ENCODE peak calls at places on chromosomes 6 and 20, in five cellular contexts. Y is pancreas, A is GM12865, L is kidney, X is sigmoid colon. G is an unnamed sample.

GRCh38 chr6:17998003-17998402 is 10.6 kb upstream of the KIF13A start:
- DNase-seq in X (no peak), A (no peak), Y (no peak), L (no peak), G (no peak)

GRCh38 chr20:34527016-34527415 is 10.8 kb downstream of the DYNLRB1 start:
- DNase-seq in Y (no peak), L (no peak), X (peak; percentile 21), A (no peak), G (no peak)

GRCh38 chr6:122712864-122713612 is 66.5 kb upstream of the FABP7 start:
- DNase-seq in A (no peak), X (no peak), Y (no peak), L (no peak), G (no peak)

GRCh38 chr6:32439708-32440214 is at the start of gene HLA-DRA:
- DNase-seq in X (no peak), L (no peak), Y (no peak), A (peak; percentile 94), G (peak; percentile 15)

GRCh38 chr6:5490495-5491069 is 229.3 kb downstream of the FARS2 start:
- DNase-seq in L (no peak), Y (no peak), A (no peak), X (no peak), G (no peak)

GRCh38 chr6:44104661-44105060 is 22.6 kb downstream of the MRPL14 start:
- DNase-seq in A (no peak), Y (no peak), X (no peak), L (no peak), G (no peak)

GRCh38 chr6:18585032-18585573 is 198.0 kb downstream of the RNF144B start:
- DNase-seq in A (no peak), L (peak; percentile 68), X (no peak), Y (no peak), G (peak; percentile 63)

GRCh38 chr20:62352402-62353288 is 14.5 kb downstream of the LAMA5 start:
- DNase-seq in Y (no peak), X (peak; percentile 96), L (no peak), A (no peak), G (no peak)

GRCh38 chr6:156334961-156335360 is 442.2 kb upstream of the ARID1B start:
- DNase-seq in A (no peak), L (no peak), X (no peak), Y (no peak), G (no peak)

GRCh38 chr6:2952557-2953095 is 18.7 kb downstream of the SERPINB6 start:
- DNase-seq in L (peak; percentile 91), Y (peak; percentile 67), X (peak; percentile 93), A (peak; percentile 72), G (no peak)

GRCh38 chr6:147347179-147347881 is 143.1 kb downstream of the STXBP5 start:
- DNase-seq in L (no peak), Y (no peak), X (no peak), A (no peak), G (no peak)

GRCh38 chr6:147345902-147346301 is 141.7 kb downstream of the STXBP5 start:
- DNase-seq in L (no peak), Y (no peak), X (no peak), A (no peak), G (no peak)

GRCh38 chr6:147341486-147341885 is 137.3 kb downstream of the STXBP5 start:
- DNase-seq in Y (no peak), L (no peak), X (no peak), A (no peak), G (no peak)
- H3K4me3 ChIP-seq in Y (no peak overlapping the region), L (no peak overlapping the region), X (no peak overlapping the region), A (no peak overlapping the region), G (no peak overlapping the region)

DNA sequence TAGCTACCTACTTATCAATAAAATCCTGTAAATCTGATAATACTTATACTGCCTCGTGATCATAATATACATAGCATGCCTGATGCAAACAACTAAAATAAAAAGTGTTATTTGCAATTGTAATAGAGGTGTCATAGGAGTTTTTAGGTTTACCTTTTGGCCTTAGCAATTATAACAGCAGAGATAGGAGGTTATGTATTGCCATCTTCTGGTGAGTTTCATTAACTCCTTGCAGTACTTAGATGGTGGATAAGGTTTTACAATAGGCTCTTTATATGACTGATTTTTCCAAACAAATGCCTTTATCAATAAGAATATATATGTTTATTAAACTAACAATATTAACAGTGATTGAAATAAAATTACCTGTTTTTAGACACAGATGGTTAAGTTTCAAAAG is 27.8 kb upstream of the MYCT1 start:
- DNase-seq in L (no peak), A (peak; percentile 37), Y (no peak), X (no peak), G (peak; percentile 4)
- TF ChIP-seq CTCF in L (peak; percentile 16), A (peak; percentile 23), Y (no peak), X (peak; percentile 23), G (peak; percentile 56)

GRCh38 chr20:19858972-19859371 is 100.9 kb downstream of the RIN2 start:
- DNase-seq in Y (no peak), L (no peak), X (no peak), A (no peak), G (no peak)

GRCh38 chr20:19859444-19859843 is 101.4 kb downstream of the RIN2 start:
- DNase-seq in L (no peak), Y (no peak), X (no peak), A (no peak), G (no peak)

GRCh38 chr20:19861147-19861759 is 103.2 kb downstream of the RIN2 start:
- DNase-seq in Y (no peak), A (no peak), X (no peak), L (no peak), G (no peak)

GRCh38 chr20:19864130-19864529 is 106.1 kb downstream of the RIN2 start:
- DNase-seq in X (no peak), L (no peak), A (no peak), Y (no peak), G (no peak)

GRCh38 chr20:19860742-19861141 is 102.7 kb downstream of the RIN2 start:
- DNase-seq in Y (no peak), X (no peak), A (no peak), L (no peak), G (peak; percentile 23)
- H3K4me3 ChIP-seq in Y (no peak overlapping the region), X (no peak overlapping the region), A (no peak overlapping the region), L (no peak overlapping the region), G (no peak overlapping the region)

DNA sequence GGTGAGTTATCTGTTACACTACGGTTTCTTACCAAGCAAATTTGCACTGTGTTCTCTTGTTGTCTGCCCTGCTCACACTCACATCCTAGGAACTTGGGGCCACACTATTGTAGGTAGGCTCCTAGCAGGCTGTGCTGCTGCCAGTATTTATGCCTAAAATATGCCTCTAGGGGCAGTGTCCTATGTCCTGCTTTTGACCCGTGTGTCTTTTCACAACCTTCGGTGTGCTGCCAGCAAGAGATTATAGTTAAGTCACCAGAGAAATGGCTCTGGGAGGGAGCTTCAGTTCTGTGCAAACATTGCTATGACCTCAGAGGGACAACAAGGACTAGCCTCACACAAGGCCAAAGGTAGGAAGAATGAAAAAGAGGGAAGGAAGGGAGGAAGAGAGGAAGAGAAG is 8.9 kb upstream of the TAAR5 start:
- DNase-seq in Y (no peak), L (no peak), A (peak; percentile 46), X (no peak), G (no peak)
- TF ChIP-seq CTCF in Y (no peak), L (no peak), A (peak; percentile 50), X (no peak), G (peak; percentile 60)

GRCh38 chr6:136643850-136644596 is 93.8 kb upstream of the MAP7 start:
- DNase-seq in X (peak; percentile 91), A (peak; percentile 78), Y (peak; percentile 94), L (peak; percentile 91), G (peak; percentile 58)

GRCh38 chr6:136644597-136644952 is 94.4 kb upstream of the MAP7 start:
- DNase-seq in Y (no peak), X (no peak), L (no peak), A (peak; percentile 13), G (no peak)

GRCh38 chr6:136647363-136647763 is 97.1 kb upstream of the MAP7 start:
- DNase-seq in Y (peak; percentile 25), L (no peak), A (peak; percentile 60), X (no peak), G (peak; percentile 58)

GRCh38 chr6:136641873-136642465 is 91.7 kb upstream of the MAP7 start:
- DNase-seq in X (no peak), A (no peak), L (no peak), Y (no peak), G (no peak)

GRCh38 chr6:136646377-136646776 is 96.2 kb upstream of the MAP7 start:
- DNase-seq in Y (no peak), X (no peak), A (no peak), L (no peak), G (no peak)
- H3K4me3 ChIP-seq in Y (no peak overlapping the region), X (no peak overlapping the region), A (no peak overlapping the region), L (no peak overlapping the region), G (no peak overlapping the region)